ENCODE peak calls at places on chromosomes 1 and 21, in six cellular contexts. One of them, this sample, is unnamed.

GRCh38 chr1:37633950-37634553 is 640 bp downstream of the RSPO1 start:
- DNase-seq in foreskin fibroblast: no peak
- DNase-seq in kidney epithelial cell: no peak
- DNase-seq in astrocyte: no peak
- DNase-seq in heart right ventricle: no peak
- DNase-seq in pancreas: no peak
- DNase-seq in this sample: no peak

GRCh38 chr1:176735201-176735600 is 272.2 kb downstream of the PAPPA2 start:
- DNase-seq in pancreas: no peak
- DNase-seq in foreskin fibroblast: no peak
- DNase-seq in kidney epithelial cell: no peak
- DNase-seq in heart right ventricle: no peak
- DNase-seq in astrocyte: no peak
- DNase-seq in this sample: no peak

GRCh38 chr1:213110349-213111300 is 59.6 kb downstream of the RPS6KC1 start:
- DNase-seq in foreskin fibroblast: no peak
- DNase-seq in kidney epithelial cell: no peak
- DNase-seq in astrocyte: no peak
- DNase-seq in heart right ventricle: no peak
- DNase-seq in pancreas: no peak
- DNase-seq in this sample: no peak

GRCh38 chr1:230515451-230516145 is 89.5 kb upstream of the PGBD5 start:
- DNase-seq in astrocyte: no peak
- DNase-seq in kidney epithelial cell: no peak
- DNase-seq in heart right ventricle: no peak
- DNase-seq in foreskin fibroblast: no peak
- DNase-seq in pancreas: peak
- DNase-seq in this sample: no peak

GRCh38 chr1:179369751-179370341 is 4.1 kb downstream of the AXDND1 start:
- DNase-seq in heart right ventricle: peak
- DNase-seq in astrocyte: peak
- DNase-seq in foreskin fibroblast: peak
- DNase-seq in pancreas: peak
- DNase-seq in kidney epithelial cell: no peak
- DNase-seq in this sample: peak

GRCh38 chr1:226618380-226618779 is 69.8 kb downstream of the STUM start:
- DNase-seq in pancreas: no peak
- DNase-seq in kidney epithelial cell: no peak
- DNase-seq in foreskin fibroblast: no peak
- DNase-seq in astrocyte: no peak
- DNase-seq in heart right ventricle: no peak
- DNase-seq in this sample: no peak

GRCh38 chr1:65255088-65256050 is 54.0 kb upstream of the DNAJC6 start:
- DNase-seq in heart right ventricle: no peak
- DNase-seq in foreskin fibroblast: peak
- DNase-seq in kidney epithelial cell: no peak
- DNase-seq in pancreas: peak
- DNase-seq in astrocyte: no peak
- DNase-seq in this sample: peak

GRCh38 chr1:11680270-11681070 is 478 bp downstream of the MAD2L2 start:
- DNase-seq in heart right ventricle: no peak
- DNase-seq in kidney epithelial cell: no peak
- DNase-seq in pancreas: no peak
- DNase-seq in astrocyte: no peak
- DNase-seq in foreskin fibroblast: no peak
- DNase-seq in this sample: no peak

GRCh38 chr1:48693180-48693579 is 83.5 kb downstream of the BEND5 start:
- DNase-seq in astrocyte: no peak
- DNase-seq in heart right ventricle: no peak
- DNase-seq in pancreas: no peak
- DNase-seq in kidney epithelial cell: no peak
- DNase-seq in foreskin fibroblast: no peak
- DNase-seq in this sample: peak

GRCh38 chr21:38490411-38491020 is 7.8 kb downstream of the ERG start:
- DNase-seq in foreskin fibroblast: no peak
- DNase-seq in pancreas: no peak
- DNase-seq in kidney epithelial cell: no peak
- DNase-seq in heart right ventricle: no peak
- DNase-seq in astrocyte: no peak
- DNase-seq in this sample: no peak

GRCh38 chr1:192133350-192133950 is 24.8 kb upstream of the RGS18 start:
- DNase-seq in heart right ventricle: no peak
- DNase-seq in kidney epithelial cell: no peak
- DNase-seq in astrocyte: peak
- DNase-seq in foreskin fibroblast: peak
- DNase-seq in pancreas: no peak
- DNase-seq in this sample: peak

GRCh38 chr1:51636765-51637522 is 20.1 kb downstream of the OSBPL9 start:
- DNase-seq in kidney epithelial cell: peak
- DNase-seq in heart right ventricle: no peak
- DNase-seq in foreskin fibroblast: peak
- DNase-seq in astrocyte: peak
- DNase-seq in pancreas: no peak
- DNase-seq in this sample: peak

GRCh38 chr1:34695580-34695979 is 59.3 kb upstream of the GJB5 start:
- DNase-seq in heart right ventricle: no peak
- DNase-seq in kidney epithelial cell: no peak
- DNase-seq in foreskin fibroblast: no peak
- DNase-seq in pancreas: no peak
- DNase-seq in astrocyte: no peak
- DNase-seq in this sample: no peak

GRCh38 chr1:46400398-46400797 is 6.3 kb downstream of the FAAH start:
- DNase-seq in foreskin fibroblast: no peak
- DNase-seq in heart right ventricle: no peak
- DNase-seq in pancreas: no peak
- DNase-seq in kidney epithelial cell: no peak
- DNase-seq in astrocyte: no peak
- DNase-seq in this sample: no peak

GRCh38 chr1:228782662-228783414 is 47.6 kb downstream of the RHOU start:
- DNase-seq in kidney epithelial cell: no peak
- DNase-seq in pancreas: peak
- DNase-seq in foreskin fibroblast: peak
- DNase-seq in astrocyte: no peak
- DNase-seq in heart right ventricle: no peak
- DNase-seq in this sample: peak

GRCh38 chr1:154998201-154998780 is 4.3 kb upstream of the ZBTB7B start:
- DNase-seq in pancreas: no peak
- DNase-seq in heart right ventricle: no peak
- DNase-seq in foreskin fibroblast: no peak
- DNase-seq in kidney epithelial cell: no peak
- DNase-seq in astrocyte: no peak
- DNase-seq in this sample: no peak
- H3K4me3 ChIP-seq in pancreas: no peak
- H3K4me3 ChIP-seq in heart right ventricle: no peak
- H3K4me3 ChIP-seq in foreskin fibroblast: no peak
- H3K4me3 ChIP-seq in kidney epithelial cell: no peak
- H3K4me3 ChIP-seq in astrocyte: no peak
- H3K4me3 ChIP-seq in this sample: no peak

DNA sequence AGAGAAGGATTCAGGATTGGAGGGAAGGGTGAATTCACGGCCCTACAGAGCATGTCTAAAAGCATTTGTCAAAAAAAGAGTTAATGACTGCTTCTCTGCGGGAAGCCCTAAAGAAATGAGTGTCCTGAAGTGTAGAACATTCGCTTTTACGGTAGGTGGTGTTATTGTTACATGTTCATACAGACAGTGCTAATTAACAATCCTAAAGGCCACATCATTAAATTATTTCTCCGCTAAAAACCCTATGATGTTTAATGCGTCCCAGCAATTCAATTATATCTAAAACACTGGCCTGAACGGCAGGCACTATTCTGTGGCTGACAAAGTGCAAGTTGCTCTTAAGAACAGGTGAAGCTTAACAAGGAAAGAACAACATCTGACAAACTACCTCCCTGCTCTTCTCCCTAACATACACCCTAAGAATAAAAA is 112.3 kb upstream of the NFIA start:
- DNase-seq in pancreas: no peak
- DNase-seq in kidney epithelial cell: no peak
- DNase-seq in astrocyte: no peak
- DNase-seq in heart right ventricle: no peak
- DNase-seq in foreskin fibroblast: peak
- DNase-seq in this sample: peak
- H3K4me3 ChIP-seq in pancreas: no peak
- H3K4me3 ChIP-seq in kidney epithelial cell: no peak
- H3K4me3 ChIP-seq in astrocyte: no peak
- H3K4me3 ChIP-seq in heart right ventricle: no peak
- H3K4me3 ChIP-seq in foreskin fibroblast: no peak
- H3K4me3 ChIP-seq in this sample: no peak

DNA sequence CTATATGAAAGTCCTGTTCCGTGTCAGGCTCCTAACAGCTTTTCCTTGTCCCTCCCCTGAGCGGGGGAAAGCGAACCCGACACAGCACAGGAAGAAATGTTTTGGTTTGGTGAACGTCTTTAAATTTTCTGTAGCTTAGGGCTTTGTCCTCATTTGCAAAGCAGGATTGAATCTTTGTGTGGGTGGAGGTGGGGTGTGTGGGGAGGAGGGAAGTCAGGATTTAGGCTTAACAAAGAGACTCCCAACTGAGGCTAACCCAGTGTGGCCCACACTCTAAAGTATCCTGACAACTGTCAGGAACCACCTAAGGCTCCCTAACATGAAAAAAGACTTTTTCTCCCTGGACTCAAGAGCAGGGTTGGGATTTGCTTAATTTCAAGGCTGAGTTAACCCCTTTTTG is 376.2 kb upstream of the C1orf174 start:
- DNase-seq in pancreas: no peak
- DNase-seq in foreskin fibroblast: no peak
- DNase-seq in kidney epithelial cell: no peak
- DNase-seq in heart right ventricle: no peak
- DNase-seq in astrocyte: no peak
- DNase-seq in this sample: no peak
- H3K4me3 ChIP-seq in pancreas: no peak
- H3K4me3 ChIP-seq in foreskin fibroblast: no peak
- H3K4me3 ChIP-seq in kidney epithelial cell: no peak
- H3K4me3 ChIP-seq in heart right ventricle: no peak
- H3K4me3 ChIP-seq in astrocyte: no peak
- H3K4me3 ChIP-seq in this sample: no peak

DNA sequence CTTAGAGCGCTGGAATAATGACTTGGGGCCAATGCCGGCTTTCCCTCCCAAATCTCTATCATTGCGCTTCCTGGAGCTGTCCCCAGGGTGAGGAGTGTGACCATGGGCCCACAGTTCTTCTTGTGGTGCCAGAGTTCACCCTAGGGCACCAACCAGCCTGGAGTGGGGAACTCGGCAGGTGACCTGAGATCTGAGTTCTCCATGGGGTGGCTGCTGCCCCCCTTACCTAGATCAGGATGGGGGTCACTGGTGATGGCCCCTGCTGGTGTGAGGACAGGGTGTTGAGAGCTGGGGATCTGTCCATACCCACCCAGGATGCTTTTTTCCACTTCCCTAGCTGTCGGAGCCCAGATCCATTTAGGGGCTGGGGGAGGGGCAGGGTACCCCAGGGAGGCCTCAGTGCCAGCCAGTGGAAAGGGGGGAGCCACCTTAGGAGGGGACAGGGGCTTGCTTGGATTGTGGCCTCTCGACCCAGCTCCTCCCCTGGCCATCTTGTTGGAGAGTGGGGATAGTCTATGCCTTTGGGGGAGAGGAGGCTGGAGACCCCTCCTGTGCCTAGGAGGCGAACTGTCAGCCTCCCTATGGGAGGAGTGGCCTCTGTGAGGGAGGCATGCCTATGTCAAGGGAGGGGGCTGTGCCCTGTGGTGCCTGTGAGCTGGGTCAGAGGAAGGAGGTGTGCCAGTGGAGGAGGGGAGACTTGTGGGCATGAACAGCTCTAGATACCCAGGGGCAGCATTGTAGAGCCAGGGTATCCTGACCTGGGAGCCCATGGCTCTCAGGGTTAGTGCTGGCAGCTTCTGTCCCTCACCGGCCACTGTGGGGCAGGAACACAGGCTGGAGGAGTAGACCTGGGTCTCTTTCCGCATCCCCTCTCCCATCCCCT is 1.8 kb downstream of the FOXO6 start:
- DNase-seq in pancreas: no peak
- DNase-seq in heart right ventricle: no peak
- DNase-seq in foreskin fibroblast: no peak
- DNase-seq in kidney epithelial cell: no peak
- DNase-seq in astrocyte: no peak
- DNase-seq in this sample: no peak
- H3K4me3 ChIP-seq in pancreas: no peak
- H3K4me3 ChIP-seq in heart right ventricle: no peak
- H3K4me3 ChIP-seq in foreskin fibroblast: no peak
- H3K4me3 ChIP-seq in kidney epithelial cell: peak
- H3K4me3 ChIP-seq in astrocyte: no peak
- H3K4me3 ChIP-seq in this sample: no peak

GRCh38 chr1:168692472-168692871 is 36.5 kb downstream of the DPT start:
- DNase-seq in kidney epithelial cell: no peak
- DNase-seq in pancreas: no peak
- DNase-seq in foreskin fibroblast: no peak
- DNase-seq in heart right ventricle: no peak
- DNase-seq in astrocyte: no peak
- DNase-seq in this sample: no peak

GRCh38 chr1:168688679-168689657 is 40.0 kb downstream of the DPT start:
- DNase-seq in pancreas: no peak
- DNase-seq in foreskin fibroblast: no peak
- DNase-seq in kidney epithelial cell: no peak
- DNase-seq in heart right ventricle: no peak
- DNase-seq in astrocyte: peak
- DNase-seq in this sample: no peak

GRCh38 chr1:168687796-168688195 is 41.2 kb downstream of the DPT start:
- DNase-seq in kidney epithelial cell: no peak
- DNase-seq in foreskin fibroblast: no peak
- DNase-seq in astrocyte: no peak
- DNase-seq in heart right ventricle: no peak
- DNase-seq in pancreas: no peak
- DNase-seq in this sample: no peak

GRCh38 chr1:168691541-168691940 is 37.5 kb downstream of the DPT start:
- DNase-seq in kidney epithelial cell: no peak
- DNase-seq in astrocyte: no peak
- DNase-seq in heart right ventricle: no peak
- DNase-seq in foreskin fibroblast: no peak
- DNase-seq in pancreas: no peak
- DNase-seq in this sample: no peak

DNA sequence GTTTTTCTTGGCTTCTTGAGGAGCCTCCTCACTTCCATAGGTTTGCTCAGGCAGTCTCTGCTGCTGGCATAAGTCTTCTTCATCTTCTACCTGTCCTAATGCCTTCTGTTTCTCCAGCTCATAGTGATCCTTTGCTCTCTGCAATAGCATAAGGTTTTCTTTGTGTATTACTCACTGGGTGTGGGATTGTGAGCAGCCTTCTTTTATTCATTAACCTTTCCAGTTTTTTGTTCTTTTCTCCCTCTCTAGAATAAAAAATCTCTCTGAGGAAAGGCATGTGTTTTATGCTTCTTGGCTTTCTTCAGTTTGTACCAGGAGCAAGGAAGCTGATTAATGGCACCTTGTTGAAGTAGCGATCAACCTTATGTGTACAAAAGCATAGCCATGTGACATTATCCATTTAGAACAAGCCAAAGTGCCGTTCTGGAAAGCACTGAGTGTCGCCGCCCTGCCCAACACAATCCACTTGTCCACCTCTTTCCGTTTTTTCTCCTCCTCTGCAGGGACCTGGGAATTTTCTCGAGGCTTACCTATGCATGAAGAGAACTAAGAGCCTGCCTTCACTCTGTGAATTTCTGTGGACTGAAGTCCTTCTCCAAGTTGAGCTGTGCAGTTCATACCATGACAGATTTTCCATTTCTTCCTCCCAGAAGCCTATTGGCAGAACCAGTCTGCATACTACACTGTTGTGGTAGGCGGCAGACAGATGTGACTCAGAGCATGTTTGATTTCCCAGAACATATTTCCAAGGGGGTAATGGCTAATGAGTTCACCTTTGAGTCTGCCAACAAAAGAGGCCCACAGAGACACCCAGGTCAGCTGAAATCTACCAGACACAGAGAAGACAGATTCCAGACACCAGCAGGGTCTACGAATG is 39.0 kb downstream of the DPT start:
- DNase-seq in heart right ventricle: peak
- DNase-seq in pancreas: peak
- DNase-seq in kidney epithelial cell: peak
- DNase-seq in foreskin fibroblast: no peak
- DNase-seq in astrocyte: peak
- DNase-seq in this sample: peak
- H3K4me3 ChIP-seq in heart right ventricle: no peak
- H3K4me3 ChIP-seq in pancreas: no peak
- H3K4me3 ChIP-seq in kidney epithelial cell: no peak
- H3K4me3 ChIP-seq in foreskin fibroblast: no peak
- H3K4me3 ChIP-seq in astrocyte: no peak
- H3K4me3 ChIP-seq in this sample: no peak

This sample was measured in mammary epithelial cell.